ENCODE peak calls at places on chromosome 22, in eight cellular contexts. T is cardiac muscle cell; Y is gastrocnemius medialis; L is uterus; A is thoracic aorta; Z is body of pancreas; V is naive thymus-derived CD4-positive, alpha-beta T cell; E is IMR-90. O is an unnamed sample.

GRCh38 chr22:19120829-19121630 is 1.2 kb downstream of the DGCR2 start:
- DNase-seq in T (peak; percentile 28), Y (peak; percentile 65), L (no peak), A (no peak), Z (peak; percentile 83), V (no peak), E (peak; percentile 33), O (no peak)

GRCh38 chr22:43570531-43571144 is 158.8 kb downstream of the MPPED1 start:
- DNase-seq in T (peak; percentile 35), Y (no peak), L (no peak), A (no peak), Z (no peak), V (no peak), E (no peak), O (no peak)

GRCh38 chr22:28548411-28548810 is 131.2 kb downstream of the TTC28 start:
- DNase-seq in T (no peak), Y (no peak), L (no peak), A (no peak), Z (no peak), V (no peak), E (no peak), O (no peak)

GRCh38 chr22:38513063-38513462 is 7.0 kb upstream of the DDX17 start:
- DNase-seq in T (peak; percentile 41), Y (no peak), L (no peak), A (no peak), Z (no peak), V (peak; percentile 23), E (no peak), O (no peak)

GRCh38 chr22:29478326-29479276 is 1.4 kb upstream of the NEFH start:
- DNase-seq in T (peak; percentile 72), Y (no peak), L (no peak), A (no peak), Z (peak; percentile 16), V (no peak), E (no peak), O (peak; percentile 66)

GRCh38 chr22:32991353-32992115 is 66.6 kb downstream of the SYN3 start:
- DNase-seq in T (no peak), Y (peak; percentile 22), L (no peak), A (no peak), Z (no peak), V (no peak), E (no peak), O (no peak)

GRCh38 chr22:37253164-37253660 is 9.1 kb upstream of the RAC2 start:
- DNase-seq in T (no peak), Y (no peak), L (no peak), A (no peak), Z (no peak), V (no peak), E (no peak), O (no peak)

GRCh38 chr22:41140365-41140957 is 48.1 kb downstream of the EP300 start:
- DNase-seq in T (peak; percentile 17), Y (no peak), L (no peak), A (no peak), Z (no peak), V (no peak), E (no peak), O (no peak)

GRCh38 chr22:44862981-44863860 is 110.8 kb downstream of the ARHGAP8 start:
- DNase-seq in T (no peak), Y (no peak), L (no peak), A (no peak), Z (no peak), V (no peak), E (no peak), O (no peak)

GRCh38 chr22:42389137-42389536 is 43.1 kb downstream of the NFAM1 start:
- DNase-seq in T (no peak), Y (no peak), L (no peak), A (no peak), Z (no peak), V (no peak), E (no peak), O (no peak)

GRCh38 chr22:17201285-17201945 is 17.8 kb downstream of the ADA2 start:
- DNase-seq in T (peak; percentile 25), Y (no peak), L (no peak), A (no peak), Z (peak; percentile 34), V (no peak), E (peak; percentile 18), O (no peak)

GRCh38 chr22:38776086-38776485 is 17.9 kb downstream of the DNAL4 start:
- DNase-seq in T (no peak), Y (no peak), L (no peak), A (no peak), Z (no peak), V (no peak), E (no peak), O (no peak)

GRCh38 chr22:26023104-26023775 is 146.0 kb upstream of the SEZ6L start:
- DNase-seq in T (no peak), Y (no peak), L (no peak), A (no peak), Z (no peak), V (no peak), E (no peak), O (no peak)

GRCh38 chr22:38221908-38222796 is 20.4 kb downstream of the MAFF start:
- DNase-seq in T (no peak), Y (no peak), L (no peak), A (no peak), Z (no peak), V (no peak), E (no peak), O (no peak)

GRCh38 chr22:27212617-27213177 is 555.3 kb downstream of the MIAT start:
- DNase-seq in T (peak; percentile 60), Y (peak; percentile 71), L (peak; percentile 92), A (peak; percentile 79), Z (peak; percentile 80), V (no peak), E (peak; percentile 98), O (peak; percentile 77)

GRCh38 chr22:31150615-31151014 is 9.4 kb upstream of the RNF185 start:
- DNase-seq in T (peak; percentile 15), Y (no peak), L (no peak), A (no peak), Z (no peak), V (no peak), E (no peak), O (no peak)

GRCh38 chr22:29493636-29494035 is 13.6 kb downstream of the NEFH start:
- DNase-seq in T (no peak), Y (no peak), L (no peak), A (no peak), Z (no peak), V (no peak), E (no peak), O (no peak)

GRCh38 chr22:40436460-40437431 is 66.4 kb downstream of the SGSM3 start:
- DNase-seq in T (peak; percentile 57), Y (no peak), L (peak; percentile 46), A (no peak), Z (peak; percentile 28), V (peak; percentile 52), E (peak; percentile 74), O (peak; percentile 39)

GRCh38 chr22:40594924-40595323 is 41.6 kb downstream of the MRTFA start:
- DNase-seq in T (no peak), Y (no peak), L (no peak), A (no peak), Z (no peak), V (no peak), E (peak; percentile 32), O (no peak)

GRCh38 chr22:47289316-47289985 is 527.0 kb downstream of the TBC1D22A start:
- DNase-seq in T (no peak), Y (no peak), L (peak; percentile 6), A (no peak), Z (no peak), V (no peak), E (no peak), O (no peak)
- H3K27me3 ChIP-seq in T (no peaks in the 10 kb centered on the region), Y (no peaks in the 10 kb centered on the region), L (no peaks in the 10 kb centered on the region), A (no peaks in the 10 kb centered on the region), Z (no peaks in the 10 kb centered on the region), V (no peaks in the 10 kb centered on the region), E (peaks cover 3% of the 10 kb centered on the region), O (no peaks in the 10 kb centered on the region)

GRCh38 chr22:23365524-23365923 is 185.2 kb downstream of the BCR start:
- DNase-seq in T (no peak), Y (no peak), L (no peak), A (no peak), Z (no peak), V (no peak), E (no peak), O (no peak)
- H3K27me3 ChIP-seq in T (peaks cover 11% of the 10 kb centered on the region), Y (peaks cover 8% of the 10 kb centered on the region), L (no peaks in the 10 kb centered on the region), A (no peaks in the 10 kb centered on the region), Z (no peaks in the 10 kb centered on the region), V (no peaks in the 10 kb centered on the region), E (peaks cover 18% of the 10 kb centered on the region), O (no peaks in the 10 kb centered on the region)

DNA sequence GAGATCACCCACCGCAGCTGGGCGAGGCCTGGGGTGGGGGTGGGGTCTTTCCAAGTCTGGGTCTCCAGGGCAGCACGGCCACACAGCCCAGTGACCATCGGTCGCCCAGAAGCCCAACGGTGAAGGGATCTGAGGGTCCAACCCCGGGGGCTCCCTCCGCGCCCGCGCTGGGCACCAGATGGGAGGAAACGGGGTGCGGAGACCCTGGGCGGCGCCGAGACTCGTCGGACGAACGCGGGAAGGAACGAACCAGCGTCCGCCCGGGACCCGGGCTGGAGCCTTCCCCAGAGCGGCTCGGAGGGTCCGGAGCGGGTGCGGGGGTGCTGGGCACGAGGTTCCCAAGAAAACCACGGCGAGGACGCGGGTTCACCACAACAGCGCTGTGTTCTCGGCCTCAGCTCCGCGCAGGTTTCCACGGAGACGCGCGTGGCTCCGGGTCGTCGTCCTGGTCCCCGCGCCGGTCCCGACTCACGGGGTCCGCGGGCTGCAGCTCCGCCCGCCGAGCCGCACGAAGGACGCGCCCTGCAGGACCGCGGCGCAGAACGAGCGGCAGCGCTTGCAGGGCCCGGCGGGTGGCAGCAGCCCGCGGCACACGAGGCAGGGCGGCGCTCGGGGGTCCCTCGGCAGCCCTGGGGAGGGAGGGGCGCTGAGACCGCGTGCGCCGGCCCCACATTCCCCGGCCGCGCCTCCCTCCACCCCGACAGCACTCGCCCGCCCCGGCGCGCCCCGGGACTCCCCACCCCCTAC is 2.3 kb upstream of the IL17REL start:
- DNase-seq in T (no peak), Y (no peak), L (no peak), A (no peak), Z (peak; percentile 6), V (no peak), E (no peak), O (no peak)
- H3K27me3 ChIP-seq in T (peaks cover 96% of the 10 kb centered on the region), Y (peaks cover 64% of the 10 kb centered on the region), L (peaks cover 33% of the 10 kb centered on the region), A (no peaks in the 10 kb centered on the region), Z (no peaks in the 10 kb centered on the region), V (no peaks in the 10 kb centered on the region), E (peaks cover 81% of the 10 kb centered on the region), O (peaks cover 4% of the 10 kb centered on the region)

DNA sequence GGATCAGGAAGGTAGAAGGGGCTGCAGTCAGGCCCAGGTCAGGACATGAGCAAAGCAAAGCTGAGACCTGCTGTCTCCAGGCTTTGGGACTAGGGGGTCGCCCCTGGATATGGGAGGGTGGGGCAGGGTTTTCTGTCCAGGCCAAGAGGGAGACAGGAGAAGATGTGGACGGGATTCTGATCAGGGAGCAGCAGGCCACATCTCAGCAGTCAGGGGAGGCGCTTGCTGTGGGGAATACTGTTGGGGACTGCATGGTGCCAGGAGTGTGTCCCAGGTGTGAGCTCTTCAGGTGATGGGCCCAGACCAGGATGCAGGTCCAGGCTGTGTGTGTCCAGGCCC is 29.3 kb downstream of the IGLL5 start:
- DNase-seq in T (no peak), Y (no peak), L (no peak), A (no peak), Z (no peak), V (no peak), E (no peak), O (no peak)
- H3K27me3 ChIP-seq in T (no peaks in the 10 kb centered on the region), Y (no peaks in the 10 kb centered on the region), L (no peaks in the 10 kb centered on the region), A (no peaks in the 10 kb centered on the region), Z (no peaks in the 10 kb centered on the region), V (no peaks in the 10 kb centered on the region), E (peaks cover 12% of the 10 kb centered on the region), O (no peaks in the 10 kb centered on the region)